ENCODE peak calls at places on chromosomes 6 and 20, in ten cellular contexts. One of them, this sample, is unnamed. For H3K36me3 and H3K4me1, the result is how much of the 10 kb centered on the place peaks cover.

GRCh38 chr6:56840467-56841371 is 114.2 kb upstream of the BEND6 start:
- DNase-seq in lower lobe of right lung: no peak
- DNase-seq in right lobe of liver: no peak
- DNase-seq in psoas muscle: no peak
- DNase-seq in mucosa of descending colon: no peak
- DNase-seq in GM12878: no peak
- DNase-seq in stomach: no peak
- DNase-seq in transverse colon: no peak
- DNase-seq in CD8-positive, alpha-beta T cell: no peak
- DNase-seq in OCI-LY7: no peak
- DNase-seq in this sample: no peak

GRCh38 chr20:13884803-13885202 is 100.0 kb downstream of the NDUFAF5 start:
- DNase-seq in OCI-LY7: no peak
- DNase-seq in mucosa of descending colon: no peak
- DNase-seq in stomach: no peak
- DNase-seq in GM12878: no peak
- DNase-seq in lower lobe of right lung: no peak
- DNase-seq in right lobe of liver: no peak
- DNase-seq in transverse colon: no peak
- DNase-seq in CD8-positive, alpha-beta T cell: no peak
- DNase-seq in psoas muscle: no peak
- DNase-seq in this sample: no peak

GRCh38 chr6:167571550-167571949 is 246.7 kb downstream of the TTLL2 start:
- DNase-seq in transverse colon: no peak
- DNase-seq in mucosa of descending colon: no peak
- DNase-seq in psoas muscle: no peak
- DNase-seq in lower lobe of right lung: no peak
- DNase-seq in OCI-LY7: no peak
- DNase-seq in right lobe of liver: no peak
- DNase-seq in CD8-positive, alpha-beta T cell: no peak
- DNase-seq in stomach: no peak
- DNase-seq in GM12878: no peak
- DNase-seq in this sample: no peak

GRCh38 chr6:157954150-157955117 is 27.2 kb upstream of the SYNJ2 start:
- DNase-seq in stomach: peak
- DNase-seq in GM12878: no peak
- DNase-seq in OCI-LY7: no peak
- DNase-seq in lower lobe of right lung: no peak
- DNase-seq in psoas muscle: no peak
- DNase-seq in mucosa of descending colon: peak
- DNase-seq in right lobe of liver: peak
- DNase-seq in transverse colon: peak
- DNase-seq in CD8-positive, alpha-beta T cell: no peak
- DNase-seq in this sample: no peak

GRCh38 chr20:43563991-43564390 is 5.2 kb downstream of the SGK2 start:
- DNase-seq in right lobe of liver: no peak
- DNase-seq in psoas muscle: no peak
- DNase-seq in GM12878: no peak
- DNase-seq in OCI-LY7: no peak
- DNase-seq in transverse colon: no peak
- DNase-seq in mucosa of descending colon: no peak
- DNase-seq in CD8-positive, alpha-beta T cell: no peak
- DNase-seq in stomach: no peak
- DNase-seq in lower lobe of right lung: no peak
- DNase-seq in this sample: no peak

GRCh38 chr6:151488226-151488625 is 5.6 kb upstream of the CCDC170 start:
- DNase-seq in right lobe of liver: no peak
- DNase-seq in OCI-LY7: no peak
- DNase-seq in transverse colon: no peak
- DNase-seq in psoas muscle: no peak
- DNase-seq in mucosa of descending colon: no peak
- DNase-seq in CD8-positive, alpha-beta T cell: no peak
- DNase-seq in GM12878: no peak
- DNase-seq in stomach: no peak
- DNase-seq in lower lobe of right lung: no peak
- DNase-seq in this sample: no peak

GRCh38 chr20:6566821-6567220 is 200.7 kb upstream of the BMP2 start:
- DNase-seq in transverse colon: no peak
- DNase-seq in right lobe of liver: no peak
- DNase-seq in mucosa of descending colon: no peak
- DNase-seq in CD8-positive, alpha-beta T cell: no peak
- DNase-seq in lower lobe of right lung: no peak
- DNase-seq in OCI-LY7: no peak
- DNase-seq in psoas muscle: no peak
- DNase-seq in GM12878: no peak
- DNase-seq in stomach: no peak
- DNase-seq in this sample: peak

GRCh38 chr6:134249412-134249758 is 68.5 kb downstream of the SGK1 start:
- DNase-seq in GM12878: no peak
- DNase-seq in lower lobe of right lung: no peak
- DNase-seq in CD8-positive, alpha-beta T cell: no peak
- DNase-seq in mucosa of descending colon: no peak
- DNase-seq in psoas muscle: no peak
- DNase-seq in right lobe of liver: no peak
- DNase-seq in OCI-LY7: no peak
- DNase-seq in transverse colon: no peak
- DNase-seq in stomach: no peak
- DNase-seq in this sample: no peak

GRCh38 chr6:138987299-138987642 is 782 bp downstream of the REPS1 start:
- DNase-seq in GM12878: no peak
- DNase-seq in right lobe of liver: peak
- DNase-seq in psoas muscle: no peak
- DNase-seq in transverse colon: no peak
- DNase-seq in OCI-LY7: no peak
- DNase-seq in CD8-positive, alpha-beta T cell: no peak
- DNase-seq in stomach: no peak
- DNase-seq in lower lobe of right lung: peak
- DNase-seq in mucosa of descending colon: peak
- DNase-seq in this sample: peak

GRCh38 chr20:5073154-5074049 is 46.4 kb downstream of the PCNA start:
- DNase-seq in CD8-positive, alpha-beta T cell: no peak
- DNase-seq in right lobe of liver: peak
- DNase-seq in mucosa of descending colon: peak
- DNase-seq in stomach: peak
- DNase-seq in GM12878: no peak
- DNase-seq in OCI-LY7: no peak
- DNase-seq in transverse colon: peak
- DNase-seq in lower lobe of right lung: peak
- DNase-seq in psoas muscle: peak
- DNase-seq in this sample: peak

GRCh38 chr6:148343383-148343782 is 745 bp downstream of the SASH1 start:
- DNase-seq in CD8-positive, alpha-beta T cell: no peak
- DNase-seq in mucosa of descending colon: no peak
- DNase-seq in GM12878: no peak
- DNase-seq in psoas muscle: no peak
- DNase-seq in OCI-LY7: no peak
- DNase-seq in lower lobe of right lung: no peak
- DNase-seq in right lobe of liver: no peak
- DNase-seq in stomach: no peak
- DNase-seq in transverse colon: no peak
- DNase-seq in this sample: no peak

DNA sequence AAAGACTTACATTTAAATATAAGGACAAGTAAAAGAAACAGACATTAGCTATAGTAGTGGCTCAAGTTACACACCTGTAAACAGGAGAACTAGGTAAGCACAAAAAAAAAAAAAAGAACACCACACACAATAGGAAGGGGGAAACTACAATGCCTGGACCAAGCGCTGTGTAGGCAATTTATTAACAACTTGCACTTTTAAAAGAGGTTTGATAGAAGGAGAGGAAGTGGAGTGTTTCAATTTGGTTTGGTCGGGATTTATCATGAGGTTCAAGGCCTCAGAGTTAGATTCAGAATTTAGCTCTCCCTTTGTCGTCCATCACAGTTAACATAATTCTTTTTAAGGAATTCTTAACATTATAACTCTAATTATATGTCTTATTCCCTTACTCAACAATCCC is 1.1 kb upstream of the USP49 start:
- DNase-seq in GM12878: no peak
- DNase-seq in stomach: no peak
- DNase-seq in lower lobe of right lung: no peak
- DNase-seq in CD8-positive, alpha-beta T cell: no peak
- DNase-seq in right lobe of liver: no peak
- DNase-seq in OCI-LY7: no peak
- DNase-seq in psoas muscle: no peak
- DNase-seq in mucosa of descending colon: no peak
- DNase-seq in transverse colon: no peak
- DNase-seq in this sample: no peak
- H3K4me3 ChIP-seq in GM12878: peak
- H3K4me3 ChIP-seq in stomach: no peak
- H3K4me3 ChIP-seq in lower lobe of right lung: peak
- H3K4me3 ChIP-seq in CD8-positive, alpha-beta T cell: peak
- H3K4me3 ChIP-seq in right lobe of liver: no peak
- H3K4me3 ChIP-seq in OCI-LY7: peak
- H3K4me3 ChIP-seq in psoas muscle: peak
- H3K4me3 ChIP-seq in mucosa of descending colon: no peak
- H3K4me3 ChIP-seq in transverse colon: peak
- H3K4me3 ChIP-seq in this sample: peak

DNA sequence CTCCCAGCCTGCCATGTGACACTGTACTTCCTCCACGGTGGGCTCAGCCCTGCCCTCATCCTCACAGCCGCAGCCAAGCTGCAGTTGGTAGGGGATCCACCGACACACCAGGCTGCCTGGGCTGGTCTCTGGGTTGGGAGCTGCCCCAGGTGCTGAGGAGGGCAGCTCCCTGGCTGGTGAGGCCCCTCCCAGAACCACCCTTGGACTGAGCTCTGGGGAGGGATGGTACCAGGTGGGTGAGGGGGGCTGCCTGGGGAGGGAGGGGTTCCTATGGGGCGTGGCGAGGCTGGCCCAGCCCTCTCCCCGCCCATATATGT is 183 bp upstream of the TNFRSF6B start:
- DNase-seq in OCI-LY7: peak
- DNase-seq in stomach: no peak
- DNase-seq in psoas muscle: no peak
- DNase-seq in right lobe of liver: no peak
- DNase-seq in GM12878: no peak
- DNase-seq in CD8-positive, alpha-beta T cell: peak
- DNase-seq in mucosa of descending colon: peak
- DNase-seq in lower lobe of right lung: peak
- DNase-seq in transverse colon: peak
- DNase-seq in this sample: peak
- H3K36me3 ChIP-seq in OCI-LY7: under half
- H3K36me3 ChIP-seq in stomach: under half
- H3K36me3 ChIP-seq in psoas muscle: under half
- H3K36me3 ChIP-seq in right lobe of liver: under half
- H3K36me3 ChIP-seq in GM12878: under half
- H3K36me3 ChIP-seq in CD8-positive, alpha-beta T cell: under half
- H3K36me3 ChIP-seq in mucosa of descending colon: under half
- H3K36me3 ChIP-seq in lower lobe of right lung: under half
- H3K36me3 ChIP-seq in transverse colon: under half
- H3K36me3 ChIP-seq in this sample: under half

GRCh38 chr6:33433560-33434191 is 13.8 kb downstream of the SYNGAP1 start:
- DNase-seq in transverse colon: no peak
- DNase-seq in OCI-LY7: no peak
- DNase-seq in lower lobe of right lung: no peak
- DNase-seq in right lobe of liver: no peak
- DNase-seq in CD8-positive, alpha-beta T cell: no peak
- DNase-seq in psoas muscle: no peak
- DNase-seq in GM12878: no peak
- DNase-seq in stomach: no peak
- DNase-seq in mucosa of descending colon: no peak
- DNase-seq in this sample: no peak

GRCh38 chr6:33433001-33433559 is 13.2 kb downstream of the SYNGAP1 start:
- DNase-seq in psoas muscle: no peak
- DNase-seq in CD8-positive, alpha-beta T cell: no peak
- DNase-seq in GM12878: no peak
- DNase-seq in right lobe of liver: no peak
- DNase-seq in lower lobe of right lung: no peak
- DNase-seq in stomach: no peak
- DNase-seq in mucosa of descending colon: no peak
- DNase-seq in transverse colon: no peak
- DNase-seq in OCI-LY7: no peak
- DNase-seq in this sample: no peak

GRCh38 chr6:33430991-33431879 is 11.4 kb downstream of the SYNGAP1 start:
- DNase-seq in stomach: peak
- DNase-seq in mucosa of descending colon: peak
- DNase-seq in lower lobe of right lung: peak
- DNase-seq in psoas muscle: peak
- DNase-seq in CD8-positive, alpha-beta T cell: peak
- DNase-seq in OCI-LY7: peak
- DNase-seq in right lobe of liver: no peak
- DNase-seq in GM12878: no peak
- DNase-seq in transverse colon: peak
- DNase-seq in this sample: no peak

GRCh38 chr6:33432546-33432945 is 12.7 kb downstream of the SYNGAP1 start:
- DNase-seq in stomach: no peak
- DNase-seq in lower lobe of right lung: no peak
- DNase-seq in CD8-positive, alpha-beta T cell: no peak
- DNase-seq in OCI-LY7: no peak
- DNase-seq in psoas muscle: no peak
- DNase-seq in GM12878: no peak
- DNase-seq in right lobe of liver: no peak
- DNase-seq in mucosa of descending colon: no peak
- DNase-seq in transverse colon: no peak
- DNase-seq in this sample: no peak

GRCh38 chr6:33431880-33432541 is 12.1 kb downstream of the SYNGAP1 start:
- DNase-seq in GM12878: no peak
- DNase-seq in stomach: no peak
- DNase-seq in mucosa of descending colon: peak
- DNase-seq in OCI-LY7: peak
- DNase-seq in psoas muscle: no peak
- DNase-seq in lower lobe of right lung: peak
- DNase-seq in CD8-positive, alpha-beta T cell: no peak
- DNase-seq in transverse colon: no peak
- DNase-seq in right lobe of liver: no peak
- DNase-seq in this sample: no peak
- H3K4me1 ChIP-seq in GM12878: under half
- H3K4me1 ChIP-seq in stomach: under half
- H3K4me1 ChIP-seq in mucosa of descending colon: under half
- H3K4me1 ChIP-seq in OCI-LY7: half or more
- H3K4me1 ChIP-seq in psoas muscle: under half
- H3K4me1 ChIP-seq in lower lobe of right lung: under half
- H3K4me1 ChIP-seq in CD8-positive, alpha-beta T cell: half or more
- H3K4me1 ChIP-seq in transverse colon: under half
- H3K4me1 ChIP-seq in right lobe of liver: under half
- H3K4me1 ChIP-seq in this sample: under half

DNA sequence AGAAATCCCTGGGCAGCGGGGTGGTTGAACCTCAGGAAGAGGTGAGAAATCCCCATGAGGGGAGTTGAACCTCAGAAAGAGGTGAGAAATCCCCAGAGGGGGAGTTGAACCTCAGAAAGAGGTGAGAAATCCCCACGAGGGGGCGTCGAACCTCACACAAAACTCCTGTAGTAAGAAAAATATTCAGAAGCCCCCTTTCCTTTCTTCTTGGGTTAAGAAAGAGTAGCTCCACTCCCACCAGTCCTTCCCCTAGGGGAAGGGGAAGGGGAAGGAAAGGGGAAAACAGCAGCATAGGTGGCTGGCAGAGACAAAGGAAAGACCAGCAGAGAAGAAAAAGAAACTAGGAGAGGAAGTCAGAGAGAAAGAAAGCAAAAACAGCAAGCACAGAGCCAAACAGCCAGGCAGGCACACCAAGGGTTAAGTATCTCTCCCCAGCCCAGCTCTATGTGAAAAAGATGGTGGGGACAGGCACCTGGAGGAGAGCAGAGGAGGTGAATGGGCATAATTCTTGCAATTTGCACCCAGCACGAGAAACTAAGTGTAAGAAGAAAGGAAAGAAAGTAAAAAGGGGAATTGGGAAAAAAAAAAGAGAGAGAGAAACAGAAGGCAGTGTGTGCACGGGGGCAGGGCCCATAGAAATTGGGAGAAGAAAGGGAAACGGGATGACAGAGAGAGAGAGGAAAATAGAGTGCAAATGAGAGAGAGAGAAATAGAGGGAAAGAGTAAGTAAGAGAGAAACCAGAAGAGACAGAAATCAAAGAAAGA is 88.2 kb downstream of the PLG start:
- DNase-seq in mucosa of descending colon: no peak
- DNase-seq in GM12878: no peak
- DNase-seq in lower lobe of right lung: no peak
- DNase-seq in right lobe of liver: no peak
- DNase-seq in OCI-LY7: peak
- DNase-seq in stomach: no peak
- DNase-seq in transverse colon: no peak
- DNase-seq in CD8-positive, alpha-beta T cell: no peak
- DNase-seq in psoas muscle: no peak
- DNase-seq in this sample: no peak
- H3K4me3 ChIP-seq in mucosa of descending colon: no peak
- H3K4me3 ChIP-seq in GM12878: no peak
- H3K4me3 ChIP-seq in lower lobe of right lung: no peak
- H3K4me3 ChIP-seq in right lobe of liver: no peak
- H3K4me3 ChIP-seq in OCI-LY7: no peak
- H3K4me3 ChIP-seq in stomach: no peak
- H3K4me3 ChIP-seq in transverse colon: no peak
- H3K4me3 ChIP-seq in CD8-positive, alpha-beta T cell: no peak
- H3K4me3 ChIP-seq in psoas muscle: no peak
- H3K4me3 ChIP-seq in this sample: no peak

This sample was measured in RWPE2.